ENCODE peak calls at places on chromosomes 13 and 19, in seven cellular contexts. O, J, W, D, L, F and X are unnamed samples.

GRCh38 chr19:29193116-29193515 is 19.8 kb downstream of the UQCRFS1 start:
- DNase-seq in O (no peak), J (peak; percentile 86), W (no peak), D (no peak), L (no peak), F (no peak), X (no peak)

GRCh38 chr13:105679832-105680231 is 855.6 kb downstream of the EFNB2 start:
- DNase-seq in O (no peak), J (no peak), W (no peak), D (no peak), L (no peak), F (no peak), X (no peak)

GRCh38 chr19:14073232-14073924 is 792 bp downstream of the MISP3 start:
- DNase-seq in O (no peak), J (peak; percentile 20), W (peak; percentile 76), D (peak; percentile 68), L (peak; percentile 80), F (peak; percentile 79), X (peak; percentile 67)

GRCh38 chr19:28258794-28259193 is 954.2 kb downstream of the UQCRFS1 start:
- DNase-seq in O (no peak), J (no peak), W (no peak), D (no peak), L (no peak), F (no peak), X (no peak)

GRCh38 chr19:10864538-10864899 is 6.8 kb upstream of the CARM1 start:
- DNase-seq in O (peak; percentile 61), J (peak; percentile 45), W (peak; percentile 87), D (peak; percentile 74), L (peak; percentile 82), F (peak; percentile 61), X (peak; percentile 88)

GRCh38 chr13:100630564-100630963 is 42.0 kb upstream of the GGACT start:
- DNase-seq in O (no peak), J (peak; percentile 90), W (no peak), D (no peak), L (no peak), F (no peak), X (no peak)

GRCh38 chr19:15123900-15124299 is 16.7 kb downstream of the SYDE1 start:
- DNase-seq in O (no peak), J (no peak), W (no peak), D (no peak), L (peak; percentile 93), F (peak; percentile 74), X (no peak)

GRCh38 chr19:2089001-2089711 is 7.0 kb downstream of the MOB3A start:
- DNase-seq in O (no peak), J (peak; percentile 4), W (no peak), D (no peak), L (no peak), F (no peak), X (no peak)

GRCh38 chr13:99331881-99332293 is 24.7 kb upstream of the GPR183 start:
- DNase-seq in O (no peak), J (no peak), W (no peak), D (no peak), L (no peak), F (no peak), X (no peak)

GRCh38 chr19:11598103-11598483 is 810 bp downstream of the ZNF627 start:
- DNase-seq in O (no peak), J (no peak), W (no peak), D (no peak), L (no peak), F (no peak), X (no peak)

GRCh38 chr19:49427855-49428546 is 2.8 kb downstream of the GFY start:
- DNase-seq in O (no peak), J (no peak), W (no peak), D (no peak), L (no peak), F (no peak), X (no peak)